ENCODE peak calls at places on chromosomes 2 and 18, in four cellular contexts. One of them, this sample, is unnamed.

GRCh38 chr2:204114294-204114693 is 177.7 kb downstream of the ICOS start:
- DNase-seq in DND-41: no peak
- DNase-seq in HFF-Myc: no peak
- DNase-seq in MM.1S: no peak
- DNase-seq in this sample: no peak

GRCh38 chr2:205496777-205497176 is 185.5 kb upstream of the NRP2 start:
- DNase-seq in DND-41: no peak
- DNase-seq in HFF-Myc: peak; percentile 78
- DNase-seq in MM.1S: no peak
- DNase-seq in this sample: no peak

GRCh38 chr18:923144-923543 is 18.5 kb downstream of the ADCYAP1 start:
- DNase-seq in DND-41: no peak
- DNase-seq in HFF-Myc: no peak
- DNase-seq in MM.1S: no peak
- DNase-seq in this sample: no peak

GRCh38 chr18:41197967-41198366 is 757.1 kb upstream of the PIK3C3 start:
- DNase-seq in DND-41: no peak
- DNase-seq in HFF-Myc: no peak
- DNase-seq in MM.1S: no peak
- DNase-seq in this sample: no peak

GRCh38 chr2:237721828-237722227 is 76.8 kb upstream of the RBM44 start:
- DNase-seq in DND-41: no peak
- DNase-seq in HFF-Myc: no peak
- DNase-seq in MM.1S: no peak
- DNase-seq in this sample: no peak

GRCh38 chr2:45469314-45470099 is 141.6 kb downstream of the SRBD1 start:
- DNase-seq in DND-41: no peak
- DNase-seq in HFF-Myc: no peak
- DNase-seq in MM.1S: peak; percentile 68
- DNase-seq in this sample: no peak

GRCh38 chr2:145691659-145692058 is 1171.7 kb upstream of the ZEB2 start:
- DNase-seq in DND-41: no peak
- DNase-seq in HFF-Myc: no peak
- DNase-seq in MM.1S: no peak
- DNase-seq in this sample: no peak

GRCh38 chr2:26114144-26114543 is 58.7 kb upstream of the GAREM2 start:
- DNase-seq in DND-41: no peak
- DNase-seq in HFF-Myc: no peak
- DNase-seq in MM.1S: no peak
- DNase-seq in this sample: no peak

GRCh38 chr2:140526575-140526974 is 1604.2 kb downstream of the LRP1B start:
- DNase-seq in DND-41: no peak
- DNase-seq in HFF-Myc: no peak
- DNase-seq in MM.1S: no peak
- DNase-seq in this sample: peak; percentile 17

GRCh38 chr2:224126459-224126858 is 87.4 kb upstream of the SERPINE2 start:
- DNase-seq in DND-41: no peak
- DNase-seq in HFF-Myc: no peak
- DNase-seq in MM.1S: no peak
- DNase-seq in this sample: no peak
- TF ChIP-seq CTCF in DND-41: no peak
- TF ChIP-seq CTCF in HFF-Myc: no peak
- TF ChIP-seq CTCF in MM.1S: no peak
- TF ChIP-seq CTCF in this sample: no peak

GRCh38 chr18:64720781-64721464 is 572.0 kb upstream of the LINC00305 start:
- DNase-seq in DND-41: no peak
- DNase-seq in HFF-Myc: no peak
- DNase-seq in MM.1S: no peak
- DNase-seq in this sample: no peak
- H3K4me3 ChIP-seq in DND-41: no peak overlapping the region
- H3K4me3 ChIP-seq in HFF-Myc: no peak overlapping the region
- H3K4me3 ChIP-seq in MM.1S: no peak overlapping the region
- H3K4me3 ChIP-seq in this sample: no peak overlapping the region

GRCh38 chr2:219253753-219254589 is at the start of gene TUBA4A:
- DNase-seq in DND-41: peak; percentile 81
- DNase-seq in HFF-Myc: no peak
- DNase-seq in MM.1S: peak; percentile 92
- DNase-seq in this sample: no peak
- TF ChIP-seq CTCF in DND-41: peak; percentile 12
- TF ChIP-seq CTCF in HFF-Myc: no peak
- TF ChIP-seq CTCF in MM.1S: no peak
- TF ChIP-seq CTCF in this sample: no peak

GRCh38 chr2:190840572-190841172 is 39.9 kb upstream of the GLS start:
- DNase-seq in DND-41: no peak
- DNase-seq in HFF-Myc: no peak
- DNase-seq in MM.1S: no peak
- DNase-seq in this sample: no peak

GRCh38 chr2:190837417-190837816 is 43.2 kb upstream of the GLS start:
- DNase-seq in DND-41: no peak
- DNase-seq in HFF-Myc: no peak
- DNase-seq in MM.1S: no peak
- DNase-seq in this sample: no peak

GRCh38 chr2:190837991-190838390 is 42.6 kb upstream of the GLS start:
- DNase-seq in DND-41: no peak
- DNase-seq in HFF-Myc: no peak
- DNase-seq in MM.1S: no peak
- DNase-seq in this sample: no peak

GRCh38 chr2:190836767-190837166 is 43.9 kb upstream of the GLS start:
- DNase-seq in DND-41: no peak
- DNase-seq in HFF-Myc: no peak
- DNase-seq in MM.1S: no peak
- DNase-seq in this sample: no peak

DNA sequence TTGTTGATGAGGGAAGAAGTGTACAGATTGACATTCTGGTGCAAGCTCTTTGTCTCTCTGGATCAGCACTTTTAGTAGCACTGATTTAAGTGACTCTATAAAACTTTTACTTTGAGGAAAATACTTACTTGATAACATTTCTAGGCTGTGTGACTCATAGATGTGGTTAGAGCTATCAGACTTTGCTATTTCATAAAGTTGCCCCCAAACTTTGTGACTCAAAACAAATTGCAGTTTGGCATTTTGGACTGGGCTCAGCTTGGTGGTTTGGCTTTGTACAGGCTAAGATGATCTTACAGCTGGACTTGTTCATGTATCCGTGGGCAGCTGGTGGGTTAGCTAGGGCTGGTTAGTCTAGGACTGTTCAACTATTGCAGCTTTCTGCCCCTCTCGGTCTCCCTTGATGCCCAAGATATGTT is 42.1 kb upstream of the GLS start:
- DNase-seq in DND-41: no peak
- DNase-seq in HFF-Myc: no peak
- DNase-seq in MM.1S: no peak
- DNase-seq in this sample: no peak
- H3K4me3 ChIP-seq in DND-41: no peak overlapping the region
- H3K4me3 ChIP-seq in HFF-Myc: no peak overlapping the region
- H3K4me3 ChIP-seq in MM.1S: no peak overlapping the region
- H3K4me3 ChIP-seq in this sample: no peak overlapping the region

GRCh38 chr2:105243961-105244360 is 2.4 kb downstream of the GPR45 start:
- DNase-seq in DND-41: peak; percentile 29
- DNase-seq in HFF-Myc: no peak
- DNase-seq in MM.1S: no peak
- DNase-seq in this sample: no peak
- TF ChIP-seq CTCF in DND-41: peak; percentile 60
- TF ChIP-seq CTCF in HFF-Myc: peak; percentile 60
- TF ChIP-seq CTCF in MM.1S: no peak
- TF ChIP-seq CTCF in this sample: peak; percentile 54

This sample was measured in retinal pigment epithelial cell.